ENCODE peak calls at places on chromosomes 13 and 19, in five cellular contexts. K, V, T, E and X are unnamed samples. For H3K27me3, the result is how much of the 10 kb centered on the place peaks cover.

GRCh38 chr13:51370116-51370515 is 30.6 kb downstream of the SERPINE3 start:
- DNase-seq in V (no peak), E (no peak), K (no peak), T (no peak), X (no peak)

GRCh38 chr13:75369986-75370385 is 112.0 kb downstream of the TBC1D4 start:
- DNase-seq in T (no peak), E (no peak), K (no peak), V (no peak), X (no peak)

GRCh38 chr13:61144301-61144700 is 271.3 kb downstream of the PCDH20 start:
- DNase-seq in K (no peak), E (no peak), V (no peak), T (no peak), X (no peak)

GRCh38 chr19:56538761-56539263 is at the start of gene ZFP28:
- DNase-seq in T (no peak), E (peak), K (no peak), V (peak), X (peak)

GRCh38 chr13:100789968-100790367 is 115.4 kb upstream of the TMTC4 start:
- DNase-seq in K (no peak), T (no peak), E (no peak), V (no peak), X (no peak)

GRCh38 chr13:76503756-76504155 is 382.4 kb downstream of the KCTD12 start:
- DNase-seq in T (no peak), K (no peak), E (no peak), V (no peak), X (no peak)

GRCh38 chr19:32498641-32499200 is 82.3 kb upstream of the PDCD5 start:
- DNase-seq in V (no peak), T (no peak), E (no peak), K (no peak), X (no peak)

GRCh38 chr19:41734585-41734984 is 20.7 kb upstream of the CEACAM6 start:
- DNase-seq in T (no peak), V (no peak), E (no peak), K (no peak), X (no peak)

GRCh38 chr19:33201473-33201872 is 7.3 kb downstream of the LRP3 start:
- DNase-seq in V (no peak), K (no peak), T (no peak), E (no peak), X (no peak)

GRCh38 chr19:20066861-20067260 is 10.9 kb upstream of the ZNF90 start:
- DNase-seq in E (no peak), K (no peak), T (no peak), V (no peak), X (no peak)

GRCh38 chr19:45863840-45864628 is at the start of gene FOXA3:
- DNase-seq in E (no peak), K (no peak), V (peak), T (no peak), X (no peak)

GRCh38 chr19:17209126-17210036 is 5.8 kb upstream of the USE1 start:
- DNase-seq in V (no peak), E (no peak), T (no peak), K (peak), X (no peak)

GRCh38 chr13:75442736-75443234 is 39.2 kb downstream of the TBC1D4 start:
- DNase-seq in V (no peak), K (no peak), E (no peak), T (no peak), X (no peak)

GRCh38 chr13:106443625-106444024 is 91.8 kb downstream of the EFNB2 start:
- DNase-seq in V (no peak), T (no peak), E (no peak), K (no peak), X (no peak)

GRCh38 chr13:106446011-106446410 is 89.5 kb downstream of the EFNB2 start:
- DNase-seq in E (no peak), V (no peak), T (no peak), K (no peak), X (no peak)

GRCh38 chr13:106440846-106441245 is 94.6 kb downstream of the EFNB2 start:
- DNase-seq in E (no peak), K (no peak), V (no peak), T (no peak), X (no peak)
- H3K27ac ChIP-seq in E (no peak), K (no peak), V (no peak), T (no peak), X (no peak)

GRCh38 chr13:33662392-33662791 is 155.6 kb upstream of the RFC3 start:
- DNase-seq in E (no peak), T (no peak), V (no peak), K (no peak), X (no peak)
- H3K27me3 ChIP-seq in E (under half), T (under half), V (under half), K (under half), X (under half)

GRCh38 chr13:36818483-36819063 is 449 bp upstream of the RFXAP start:
- DNase-seq in K (no peak), E (no peak), T (no peak), V (no peak), X (no peak)
- H3K27ac ChIP-seq in K (no peak), E (peak), T (peak), V (peak), X (peak)

GRCh38 chr13:71871844-71872243 is 4.8 kb upstream of the DACH1 start:
- DNase-seq in V (no peak), T (no peak), E (no peak), K (no peak), X (no peak)

GRCh38 chr13:71871180-71871754 is 4.3 kb upstream of the DACH1 start:
- DNase-seq in V (no peak), E (no peak), T (no peak), K (no peak), X (no peak)

GRCh38 chr13:71869274-71869673 is 2.3 kb upstream of the DACH1 start:
- DNase-seq in T (no peak), K (no peak), E (no peak), V (no peak), X (no peak)

GRCh38 chr13:71867101-71867814 is at the start of gene DACH1:
- DNase-seq in V (peak), E (no peak), T (peak), K (no peak), X (no peak)

DNA sequence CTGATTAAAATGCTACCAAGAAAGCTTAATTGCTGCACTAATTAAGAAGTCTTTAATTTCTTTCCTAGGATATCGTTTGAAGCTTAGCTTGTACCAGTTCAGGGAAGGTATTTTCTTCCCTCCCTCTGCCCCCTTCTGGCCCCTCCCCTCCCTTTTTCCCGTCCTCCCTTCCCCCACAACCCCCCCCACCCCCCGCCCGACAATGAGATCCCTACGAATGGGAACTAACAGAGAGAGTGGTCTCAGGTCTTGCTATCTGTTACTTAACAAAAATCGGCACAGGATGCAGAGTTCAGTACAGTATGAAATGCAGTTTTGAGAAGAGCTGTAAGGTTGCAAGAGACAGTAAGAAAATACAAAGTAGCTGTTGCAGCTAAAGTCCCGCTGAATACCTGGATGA is 3.0 kb upstream of the DACH1 start:
- DNase-seq in T (no peak), K (no peak), E (no peak), V (no peak), X (no peak)
- H3K27me3 ChIP-seq in T (under half), K (under half), E (under half), V (under half), X (under half)